ENCODE peak calls at places on chromosomes 1 and 21, in ten cellular contexts. I is neuronal stem cell; Z is hippocampal formation; X is ACHN; R is LoVo; K is activated CD4-positive, alpha-beta T cell treated with anti-CD3 and anti-CD28 coated beads, Interleukin-2, amount 50 U/mL, for 24 hours; T is activated T-cell treated with anti-CD3 and anti-CD28 coated beads for 1 hour; M is choroid plexus epithelial cell; E is stimulated activated CD4-positive, alpha-beta T cell treated with anti-CD3 and anti-CD28 coated beads, Interleukin-12 subunit alpha, Interleukin-12 subunit beta, amount 100 ng/mL, for 48 hours; C is HuH-7.5. B is an unnamed sample.

GRCh38 chr1:38680801-38681510 is 178.6 kb downstream of the RRAGC start:
- DNase-seq in I (peak), Z (no peak), X (no peak), R (no peak), K (no peak), T (no peak), M (peak), E (no peak), C (no peak), B (peak)

GRCh38 chr1:214446772-214447556 is 104.4 kb downstream of the PTPN14 start:
- DNase-seq in I (no peak), Z (peak), X (peak), R (peak), K (no peak), T (no peak), M (peak), E (no peak), C (peak), B (peak)

GRCh38 chr1:65075123-65075976 is 72.7 kb upstream of the AK4 start:
- DNase-seq in I (peak), Z (peak), X (peak), R (peak), K (peak), T (peak), M (peak), E (peak), C (peak), B (peak)

GRCh38 chr1:212457740-212458338 is 25.1 kb downstream of the NENF start:
- DNase-seq in I (peak), Z (peak), X (peak), R (no peak), K (peak), T (peak), M (peak), E (peak), C (no peak), B (peak)

GRCh38 chr1:66397192-66397591 is 136.8 kb upstream of the SGIP1 start:
- DNase-seq in I (no peak), Z (no peak), X (no peak), R (no peak), K (no peak), T (no peak), M (no peak), E (no peak), C (no peak), B (no peak)

GRCh38 chr1:214708321-214708960 is 105.4 kb downstream of the CENPF start:
- DNase-seq in I (no peak), Z (no peak), X (no peak), R (no peak), K (no peak), T (no peak), M (no peak), E (no peak), C (no peak), B (no peak)

GRCh38 chr1:192559115-192560006 is 16.2 kb upstream of the RGS1 start:
- DNase-seq in I (no peak), Z (no peak), X (peak), R (no peak), K (no peak), T (no peak), M (peak), E (no peak), C (no peak), B (peak)

GRCh38 chr1:201266774-201267173 is 16.5 kb upstream of the PKP1 start:
- DNase-seq in I (no peak), Z (no peak), X (peak), R (peak), K (no peak), T (no peak), M (peak), E (no peak), C (no peak), B (peak)

GRCh38 chr1:223038288-223039006 is 104.6 kb downstream of the TLR5 start:
- DNase-seq in I (no peak), Z (no peak), X (no peak), R (no peak), K (no peak), T (no peak), M (no peak), E (no peak), C (no peak), B (no peak)

GRCh38 chr1:46681333-46682034 is 9.8 kb downstream of the TEX38 start:
- DNase-seq in I (no peak), Z (no peak), X (no peak), R (no peak), K (no peak), T (no peak), M (no peak), E (no peak), C (no peak), B (no peak)

GRCh38 chr21:18529253-18529652 is 125.7 kb upstream of the TMPRSS15 start:
- DNase-seq in I (no peak), Z (no peak), X (no peak), R (no peak), K (no peak), T (no peak), M (peak), E (no peak), C (no peak), B (peak)

GRCh38 chr1:51729824-51730284 is 113.0 kb downstream of the OSBPL9 start:
- DNase-seq in I (no peak), Z (no peak), X (peak), R (peak), K (no peak), T (peak), M (peak), E (no peak), C (peak), B (peak)

GRCh38 chr1:46171351-46171750 is 3.5 kb upstream of the TSPAN1 start:
- DNase-seq in I (no peak), Z (no peak), X (no peak), R (no peak), K (no peak), T (no peak), M (no peak), E (no peak), C (no peak), B (no peak)

GRCh38 chr21:15135867-15136629 is 71.2 kb upstream of the NRIP1 start:
- DNase-seq in I (no peak), Z (no peak), X (no peak), R (no peak), K (no peak), T (no peak), M (no peak), E (no peak), C (no peak), B (no peak)

GRCh38 chr21:33762798-33763572 is 120.7 kb downstream of the ITSN1 start:
- DNase-seq in I (no peak), Z (no peak), X (no peak), R (no peak), K (no peak), T (no peak), M (peak), E (no peak), C (no peak), B (no peak)

GRCh38 chr1:206555473-206555935 is 48.2 kb downstream of the RASSF5 start:
- DNase-seq in I (no peak), Z (peak), X (no peak), R (no peak), K (no peak), T (no peak), M (no peak), E (no peak), C (peak), B (no peak)

GRCh38 chr1:60066001-60066400 is 7.6 kb downstream of the C1orf87 start:
- DNase-seq in I (no peak), Z (no peak), X (no peak), R (no peak), K (no peak), T (no peak), M (peak), E (no peak), C (no peak), B (no peak)

GRCh38 chr1:101438359-101438758 is 201.5 kb downstream of the S1PR1 start:
- DNase-seq in I (no peak), Z (no peak), X (peak), R (no peak), K (no peak), T (no peak), M (peak), E (no peak), C (no peak), B (peak)

GRCh38 chr1:22321917-22322316 is 129.7 kb upstream of the ZBTB40 start:
- DNase-seq in I (no peak), Z (no peak), X (no peak), R (no peak), K (no peak), T (no peak), M (no peak), E (no peak), C (no peak), B (no peak)

GRCh38 chr1:14263207-14263606 is 335.3 kb upstream of the KAZN start:
- DNase-seq in I (no peak), Z (no peak), X (no peak), R (no peak), K (no peak), T (no peak), M (no peak), E (no peak), C (no peak), B (no peak)

GRCh38 chr21:40208960-40209359 is 341.7 kb downstream of the PCP4 start:
- DNase-seq in I (no peak), Z (no peak), X (no peak), R (no peak), K (no peak), T (no peak), M (no peak), E (no peak), C (no peak), B (no peak)

GRCh38 chr21:25283720-25284119 is 323.6 kb downstream of the MRPL39 start:
- DNase-seq in I (peak), Z (no peak), X (peak), R (no peak), K (no peak), T (no peak), M (peak), E (no peak), C (no peak), B (peak)

GRCh38 chr1:233005703-233006102 is 55.3 kb downstream of the NTPCR start:
- DNase-seq in I (no peak), Z (no peak), X (no peak), R (no peak), K (no peak), T (no peak), M (peak), E (no peak), C (no peak), B (no peak)

GRCh38 chr1:214514032-214514818 is 37.2 kb downstream of the PTPN14 start:
- DNase-seq in I (no peak), Z (no peak), X (no peak), R (peak), K (no peak), T (no peak), M (peak), E (no peak), C (no peak), B (no peak)

GRCh38 chr1:21783679-21784603 is 992 bp upstream of the USP48 start:
- DNase-seq in I (no peak), Z (no peak), X (peak), R (no peak), K (no peak), T (no peak), M (peak), E (no peak), C (no peak), B (no peak)

GRCh38 chr1:36708587-36708986 is 225.9 kb upstream of the CSF3R start:
- DNase-seq in I (no peak), Z (no peak), X (no peak), R (no peak), K (no peak), T (no peak), M (no peak), E (no peak), C (no peak), B (no peak)

GRCh38 chr1:55445416-55445815 is 230.3 kb upstream of the USP24 start:
- DNase-seq in I (no peak), Z (no peak), X (no peak), R (no peak), K (no peak), T (no peak), M (no peak), E (peak), C (no peak), B (no peak)

GRCh38 chr1:248288385-248288784 is 10.6 kb upstream of the OR2T33 start:
- DNase-seq in I (no peak), Z (no peak), X (no peak), R (no peak), K (no peak), T (no peak), M (no peak), E (no peak), C (no peak), B (no peak)

GRCh38 chr1:151047591-151047924 is at the start of gene C1orf56:
- DNase-seq in I (peak), Z (peak), X (peak), R (peak), K (no peak), T (peak), M (peak), E (no peak), C (peak), B (peak)

GRCh38 chr1:203661572-203661971 is 34.9 kb downstream of the ATP2B4 start:
- DNase-seq in I (no peak), Z (no peak), X (no peak), R (peak), K (no peak), T (no peak), M (no peak), E (no peak), C (no peak), B (peak)

GRCh38 chr1:92909321-92909720 is 51.9 kb downstream of the DIPK1A start:
- DNase-seq in I (no peak), Z (no peak), X (peak), R (no peak), K (no peak), T (no peak), M (peak), E (no peak), C (no peak), B (no peak)

GRCh38 chr1:205199090-205199930 is 12.2 kb downstream of the DSTYK start:
- DNase-seq in I (no peak), Z (peak), X (no peak), R (no peak), K (peak), T (no peak), M (peak), E (peak), C (no peak), B (peak)

GRCh38 chr1:233994112-233994511 is 89.6 kb downstream of the SLC35F3 start:
- DNase-seq in I (no peak), Z (no peak), X (no peak), R (no peak), K (no peak), T (no peak), M (no peak), E (no peak), C (no peak), B (no peak)

B was measured in SW480.